ENCODE peak calls at places on chromosomes 16 and 17, in five cellular contexts. E is K562, P is suprapubic skin, D is A549, Y is tibial nerve. G is an unnamed sample.

GRCh38 chr17:1438593-1439083 is 17.4 kb downstream of the CRK start:
- DNase-seq in P (no peak), E (no peak), D (peak; percentile 66), Y (no peak), G (no peak)

GRCh38 chr17:38750312-38751121 is 2.0 kb upstream of the PSMB3 start:
- DNase-seq in Y (no peak), E (no peak), D (peak; percentile 55), P (no peak), G (no peak)

GRCh38 chr17:81096741-81097133 is 61.8 kb downstream of the BAIAP2 start:
- DNase-seq in E (no peak), Y (no peak), P (no peak), D (no peak), G (no peak)

GRCh38 chr16:70686376-70687171 is 721 bp upstream of the MTSS2 start:
- DNase-seq in P (no peak), D (no peak), E (no peak), Y (no peak), G (no peak)

GRCh38 chr17:4945944-4946280 is 2.4 kb downstream of the PFN1 start:
- DNase-seq in E (no peak), Y (no peak), D (no peak), P (no peak), G (no peak)

GRCh38 chr17:5769936-5770335 is 185.6 kb upstream of the NLRP1 start:
- DNase-seq in E (no peak), Y (no peak), D (no peak), P (no peak), G (no peak)

GRCh38 chr17:74924250-74924948 is at the start of gene OTOP2:
- DNase-seq in D (no peak), P (no peak), E (no peak), Y (peak; percentile 9), G (no peak)

GRCh38 chr17:2042355-2042929 is 620 bp downstream of the OVCA2 start:
- DNase-seq in P (peak; percentile 59), E (peak; percentile 42), Y (no peak), D (peak; percentile 61), G (no peak)

GRCh38 chr16:81626181-81626674 is 152.9 kb upstream of the PLCG2 start:
- DNase-seq in P (no peak), E (no peak), Y (no peak), D (no peak), G (no peak)

GRCh38 chr16:8660841-8661301 is 13.5 kb upstream of the ABAT start:
- DNase-seq in D (peak; percentile 72), P (no peak), E (peak; percentile 52), Y (peak; percentile 46), G (no peak)

GRCh38 chr16:3890091-3890490 is 9.6 kb upstream of the CREBBP start:
- DNase-seq in E (no peak), P (no peak), D (no peak), Y (no peak), G (no peak)

GRCh38 chr17:81346090-81346907 is 49.0 kb upstream of the BAHCC1 start:
- DNase-seq in P (peak; percentile 99), Y (peak; percentile 98), E (peak; percentile 98), D (peak; percentile 97), G (peak; percentile 100)

GRCh38 chr16:27718136-27718766 is 168.3 kb downstream of the KATNIP start:
- DNase-seq in D (no peak), P (no peak), E (no peak), Y (no peak), G (no peak)

GRCh38 chr16:2744711-2745110 is 7.7 kb upstream of the SRRM2 start:
- DNase-seq in P (no peak), E (no peak), Y (no peak), D (no peak), G (no peak)

GRCh38 chr17:42039794-42040763 is 10.3 kb downstream of the C17orf113 start:
- DNase-seq in Y (no peak), D (no peak), E (no peak), P (no peak), G (no peak)
- H3K4me3 ChIP-seq in Y (no peak overlapping the region), D (no peak overlapping the region), E (no peak overlapping the region), P (no peak overlapping the region), G (peak overlapping the region; percentile 25)

GRCh38 chr16:11253995-11254912 is 1.8 kb downstream of the SOCS1 start:
- DNase-seq in D (no peak), E (no peak), P (no peak), Y (no peak), G (no peak)
- H3K4me1 ChIP-seq in D (peaks cover 5% of the 10 kb centered on the region), E (peaks cover 40% of the 10 kb centered on the region), P (peaks cover 46% of the 10 kb centered on the region), Y (no peaks in the 10 kb centered on the region), G (peaks cover 46% of the 10 kb centered on the region)

GRCh38 chr16:87924937-87925670 is 11.2 kb downstream of the CA5A start:
- DNase-seq in E (no peak), Y (no peak), D (no peak), P (no peak), G (no peak)
- TF ChIP-seq EP300 in E (no peak), Y (no peak), D (no peak), P (no peak), G (no peak)

DNA sequence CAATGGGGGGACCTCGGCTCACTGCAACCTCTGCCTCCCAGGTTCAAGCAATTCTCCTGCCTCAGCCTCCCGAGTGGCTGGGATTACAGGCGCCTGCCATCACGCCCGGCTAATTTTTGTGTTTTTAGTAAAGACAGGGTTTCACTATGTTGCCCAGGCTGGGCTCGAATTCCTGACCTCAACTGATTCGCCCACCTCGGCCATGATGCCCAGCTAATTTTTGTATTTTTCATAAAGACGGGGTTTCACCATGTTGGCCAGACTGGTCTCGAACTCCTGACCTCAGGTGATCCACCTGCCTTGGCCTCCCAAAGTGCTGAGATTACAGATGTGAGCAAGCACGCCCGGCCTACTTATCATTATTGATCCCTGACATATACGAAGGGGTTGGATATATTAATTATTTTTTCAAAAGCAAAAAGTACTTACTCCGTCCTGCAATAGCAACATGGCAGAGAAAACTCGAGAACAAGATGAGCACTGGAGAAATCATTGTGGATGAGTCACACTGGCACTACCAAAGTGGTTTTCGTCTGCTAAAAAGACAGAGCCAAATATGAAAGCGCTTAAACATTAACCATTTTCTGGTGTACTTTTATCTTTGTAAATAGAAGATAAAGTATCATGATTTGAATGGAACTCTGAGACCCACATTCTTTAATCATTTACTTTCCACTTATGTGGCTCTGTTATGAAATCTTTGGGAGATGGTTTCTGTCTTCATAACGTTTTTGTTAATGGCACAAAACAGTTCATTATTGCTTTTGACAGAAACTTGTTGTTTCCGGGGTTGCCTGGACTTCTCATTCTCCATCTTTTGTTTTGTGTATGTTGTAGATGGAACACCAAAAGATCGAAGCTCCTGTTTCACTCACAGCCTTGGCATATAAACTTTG is at the start of gene APOH:
- DNase-seq in Y (no peak), E (no peak), P (no peak), D (peak; percentile 85), G (no peak)
- H3K4me3 ChIP-seq in Y (no peak within 1 kb of the TSS), E (no peak within 1 kb of the TSS), P (no peak within 1 kb of the TSS), D (no peak within 1 kb of the TSS), G (no peak within 1 kb of the TSS)

GRCh38 chr16:73056383-73056782 is 8.5 kb upstream of the ZFHX3 start:
- DNase-seq in D (no peak), Y (no peak), P (no peak), E (no peak), G (no peak)
- H3K4me1 ChIP-seq in D (peaks cover 55% of the 10 kb centered on the region), Y (no peaks in the 10 kb centered on the region), P (peaks cover 49% of the 10 kb centered on the region), E (no peaks in the 10 kb centered on the region), G (peaks cover 27% of the 10 kb centered on the region)

GRCh38 chr17:40574292-40574691 is 9.0 kb upstream of the CCR7 start:
- DNase-seq in D (no peak), Y (no peak), P (no peak), E (no peak), G (no peak)

GRCh38 chr17:40579471-40579870 is 14.2 kb upstream of the CCR7 start:
- DNase-seq in D (no peak), Y (no peak), E (no peak), P (no peak), G (peak; percentile 87)

GRCh38 chr17:40580140-40580539 is 14.9 kb upstream of the CCR7 start:
- DNase-seq in E (no peak), Y (no peak), D (no peak), P (no peak), G (no peak)

GRCh38 chr17:40576113-40576740 is 11.0 kb upstream of the CCR7 start:
- DNase-seq in D (no peak), Y (no peak), E (no peak), P (no peak), G (no peak)

DNA sequence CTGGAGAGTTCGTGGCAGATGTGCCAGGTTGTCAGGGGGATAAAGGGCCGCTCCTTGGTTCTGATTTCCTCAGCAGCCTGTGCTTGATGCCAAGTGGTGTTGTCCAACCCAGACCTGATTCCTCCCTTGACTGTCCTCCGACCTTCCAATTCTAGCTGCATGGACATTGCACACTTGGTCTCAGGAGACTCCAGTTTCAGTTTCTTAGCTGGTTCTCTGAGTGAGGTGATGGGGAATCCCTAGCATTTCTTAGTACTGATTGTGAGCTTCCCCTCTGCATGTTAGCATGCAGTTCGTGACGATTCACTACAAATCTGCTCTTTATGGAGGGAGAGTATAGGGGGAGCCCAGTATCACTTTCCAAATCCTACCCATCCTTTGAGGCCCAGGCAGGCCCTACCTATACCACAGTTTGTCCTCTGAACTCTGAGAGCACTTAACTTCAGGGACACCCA is 12.4 kb upstream of the CCR7 start:
- DNase-seq in D (no peak), Y (no peak), E (no peak), P (no peak), G (peak; percentile 66)
- TF ChIP-seq EP300 in D (no peak), Y (no peak), E (no peak), P (no peak), G (no peak)

G was measured in esophagus muscularis mucosa.